ENCODE peak calls at places on chromosomes 5 and 9, in four cellular contexts. G is GM13977, J is kidney epithelial cell, M is midbrain. A is an unnamed sample.

GRCh38 chr5:44538831-44539539 is 149.8 kb upstream of the FGF10 start:
- DNase-seq in G (no peak), J (no peak), M (no peak), A (no peak)

GRCh38 chr9:133359420-133360175 is 3.2 kb downstream of the SURF2 start:
- DNase-seq in G (no peak), J (no peak), M (no peak), A (no peak)

GRCh38 chr9:33921967-33922895 is 105.3 kb downstream of the UBE2R2 start:
- DNase-seq in M (no peak), J (no peak), G (no peak), A (no peak)

GRCh38 chr5:140145818-140146522 is 20.2 kb downstream of the IGIP start:
- DNase-seq in J (peak; percentile 10), M (peak; percentile 73), G (peak; percentile 83), A (peak; percentile 51)

GRCh38 chr5:151093476-151093889 is 12.6 kb upstream of the TNIP1 start:
- DNase-seq in G (no peak), M (no peak), J (peak; percentile 89), A (peak; percentile 80)

GRCh38 chr9:35489313-35490154 is at the start of gene RUSC2:
- DNase-seq in M (peak; percentile 85), J (peak; percentile 34), G (peak; percentile 59), A (peak; percentile 92)

GRCh38 chr5:142826093-142826492 is 55.9 kb downstream of the ARHGAP26 start:
- DNase-seq in J (no peak), G (no peak), M (no peak), A (no peak)

GRCh38 chr9:127942152-127943010 is 4.7 kb upstream of the DPM2 start:
- DNase-seq in J (no peak), G (peak; percentile 74), M (peak; percentile 40), A (peak; percentile 32)

GRCh38 chr5:74289238-74289637 is 351.3 kb downstream of the ENC1 start:
- DNase-seq in M (no peak), G (no peak), J (no peak), A (no peak)

GRCh38 chr9:13904746-13905145 is 409.2 kb downstream of the NFIB start:
- DNase-seq in G (no peak), M (no peak), J (no peak), A (no peak)

GRCh38 chr9:6757132-6757987 is at the start of gene KDM4C:
- DNase-seq in G (peak; percentile 84), J (peak; percentile 70), M (peak; percentile 96), A (peak; percentile 92)

GRCh38 chr9:93958875-93959682 is 3.9 kb upstream of the BARX1 start:
- DNase-seq in G (peak; percentile 58), J (no peak), M (no peak), A (no peak)

GRCh38 chr9:13181652-13182051 is 97.8 kb downstream of the MPDZ start:
- DNase-seq in M (no peak), J (no peak), G (no peak), A (no peak)

GRCh38 chr5:95533761-95534160 is 21.0 kb downstream of the SKIC3 start:
- DNase-seq in G (no peak), M (no peak), J (no peak), A (no peak)

GRCh38 chr5:8726383-8727036 is 819.4 kb downstream of the SEMA5A start:
- DNase-seq in G (no peak), M (no peak), J (no peak), A (no peak)

GRCh38 chr9:69325409-69326212 is 596 bp downstream of the ENTREP1 start:
- DNase-seq in G (peak; percentile 19), M (no peak), J (no peak), A (no peak)

GRCh38 chr9:137078701-137079400 is 1.5 kb downstream of the UAP1L1 start:
- DNase-seq in M (no peak), G (no peak), J (no peak), A (no peak)

GRCh38 chr9:1599961-1600360 is 415.2 kb upstream of the SMARCA2 start:
- DNase-seq in J (no peak), M (no peak), G (no peak), A (no peak)

GRCh38 chr5:143066556-143067281 is 296.5 kb downstream of the ARHGAP26 start:
- DNase-seq in M (no peak), G (peak; percentile 44), J (no peak), A (no peak)

GRCh38 chr9:76022317-76022716 is 131.8 kb downstream of the PCSK5 start:
- DNase-seq in M (no peak), G (no peak), J (no peak), A (no peak)

GRCh38 chr9:116674210-116674980 is 12.7 kb upstream of the TRIM32 start:
- DNase-seq in G (no peak), M (no peak), J (no peak), A (no peak)

GRCh38 chr5:108579236-108579635 is 168.5 kb upstream of the FER start:
- DNase-seq in G (no peak), J (no peak), M (no peak), A (no peak)

GRCh38 chr5:82018462-82018861 is 46.6 kb downstream of the ATG10 start:
- DNase-seq in G (no peak), J (no peak), M (no peak), A (no peak)

GRCh38 chr9:95102001-95102433 is 215.5 kb downstream of the FANCC start:
- DNase-seq in M (peak; percentile 82), J (no peak), G (no peak), A (no peak)

GRCh38 chr5:141175933-141176332 is 1.7 kb upstream of the PCDHB8 start:
- DNase-seq in G (no peak), M (no peak), J (no peak), A (no peak)

GRCh38 chr9:108182270-108182669 is 673.5 kb downstream of the ACTL7B start:
- DNase-seq in M (no peak), G (no peak), J (no peak), A (no peak)

GRCh38 chr9:38359689-38360385 is 32.7 kb upstream of the ALDH1B1 start:
- DNase-seq in G (no peak), M (no peak), J (no peak), A (no peak)

GRCh38 chr9:15104826-15105420 is 194.7 kb upstream of the FREM1 start:
- DNase-seq in J (peak; percentile 1), G (peak; percentile 24), M (no peak), A (peak; percentile 30)

GRCh38 chr9:70362952-70363351 is 51.5 kb downstream of the KLF9 start:
- DNase-seq in G (no peak), J (no peak), M (no peak), A (no peak)

GRCh38 chr9:131382850-131383729 is 10.8 kb upstream of the PRRC2B start:
- DNase-seq in J (peak; percentile 76), G (no peak), M (no peak), A (peak; percentile 80)

GRCh38 chr5:101543780-101544179 is 640.7 kb upstream of the ST8SIA4 start:
- DNase-seq in J (no peak), G (no peak), M (no peak), A (peak; percentile 13)

GRCh38 chr9:109253637-109254284 is 67.1 kb downstream of the EPB41L4B start:
- DNase-seq in J (peak; percentile 50), M (no peak), G (no peak), A (peak; percentile 30)

GRCh38 chr9:14030350-14030823 is 283.6 kb downstream of the NFIB start:
- DNase-seq in J (no peak), M (no peak), G (no peak), A (no peak)

GRCh38 chr9:17656889-17657288 is 78.0 kb downstream of the SH3GL2 start:
- DNase-seq in J (no peak), G (no peak), M (no peak), A (no peak)

GRCh38 chr5:68290260-68290674 is 74.7 kb downstream of the PIK3R1 start:
- DNase-seq in M (peak; percentile 57), G (peak; percentile 20), J (no peak), A (peak; percentile 74)

GRCh38 chr9:82563841-82564240 is 499.1 kb downstream of the RASEF start:
- DNase-seq in G (no peak), J (no peak), M (no peak), A (no peak)